ENCODE peak calls at places on chromosomes 5 and 9, in five cellular contexts. T is lower leg skin; F is G401; N is activated CD8-positive, alpha-beta memory T cell treated with anti-CD3 and anti-CD28 coated beads for 1 hour; C is GM04503. D is an unnamed sample.

GRCh38 chr9:15430920-15431844 is 8.5 kb downstream of the SNAPC3 start:
- DNase-seq in T (peak), F (peak), N (no peak), C (no peak), D (no peak)

GRCh38 chr5:124847907-124848306 is 101.5 kb upstream of the ZNF608 start:
- DNase-seq in T (no peak), F (no peak), N (no peak), C (no peak), D (no peak)

GRCh38 chr5:179243333-179243732 is 101.9 kb downstream of the ADAMTS2 start:
- DNase-seq in T (peak), F (no peak), N (no peak), C (no peak), D (peak)

GRCh38 chr9:137459147-137459600 is at the start of gene NSMF:
- DNase-seq in T (peak), F (peak), N (peak), C (peak), D (peak)

GRCh38 chr9:15403155-15403554 is 19.5 kb upstream of the SNAPC3 start:
- DNase-seq in T (peak), F (peak), N (no peak), C (no peak), D (peak)

GRCh38 chr9:105299190-105299854 is 54.9 kb downstream of the SLC44A1 start:
- DNase-seq in T (no peak), F (no peak), N (no peak), C (peak), D (peak)

GRCh38 chr9:89179920-89180667 is 1.5 kb upstream of the SHC3 start:
- DNase-seq in T (peak), F (peak), N (no peak), C (peak), D (peak)

GRCh38 chr9:693460-694390 is 147.8 kb upstream of the DMRT1 start:
- DNase-seq in T (no peak), F (peak), N (no peak), C (peak), D (peak)

GRCh38 chr9:101247297-101247696 is 137.5 kb downstream of the BAAT start:
- DNase-seq in T (no peak), F (no peak), N (no peak), C (no peak), D (no peak)

GRCh38 chr5:132867046-132867451 is 607 bp downstream of the UQCRQ start:
- DNase-seq in T (no peak), F (no peak), N (no peak), C (no peak), D (no peak)

GRCh38 chr9:19101203-19101602 is 1.5 kb downstream of the HAUS6 start:
- DNase-seq in T (no peak), F (no peak), N (no peak), C (no peak), D (no peak)

GRCh38 chr5:24385070-24385469 is 259.7 kb downstream of the CDH10 start:
- DNase-seq in T (no peak), F (peak), N (no peak), C (no peak), D (no peak)

GRCh38 chr9:108996653-108997052 is 16.6 kb downstream of the CTNNAL1 start:
- DNase-seq in T (no peak), F (no peak), N (no peak), C (no peak), D (no peak)